ENCODE peak calls at places on chromosomes 1 and 21, in five cellular contexts. D is substantia nigra, A is HepG2, B is dorsolateral prefrontal cortex, Z is PC-3. H is an unnamed sample.

GRCh38 chr1:33110477-33110876 is 29.5 kb downstream of the AZIN2 start:
- DNase-seq in A (no peak), D (no peak), Z (no peak), B (no peak), H (no peak)

GRCh38 chr1:166875302-166875733 is 746 bp downstream of the TADA1 start:
- DNase-seq in B (no peak), Z (no peak), A (no peak), D (no peak), H (no peak)

GRCh38 chr1:154403300-154403943 is 1.7 kb upstream of the IL6R start:
- DNase-seq in Z (no peak), B (no peak), D (peak; percentile 28), A (no peak), H (no peak)

GRCh38 chr1:230125633-230126528 is 58.8 kb downstream of the GALNT2 start:
- DNase-seq in Z (peak; percentile 80), D (no peak), B (no peak), A (no peak), H (no peak)

GRCh38 chr1:207309775-207310273 is 11.7 kb upstream of the CD55 start:
- DNase-seq in A (peak; percentile 39), B (peak; percentile 9), Z (peak; percentile 93), D (no peak), H (no peak)

GRCh38 chr1:213122514-213122929 is 71.5 kb downstream of the RPS6KC1 start:
- DNase-seq in A (peak; percentile 48), B (no peak), Z (peak; percentile 89), D (no peak), H (no peak)

GRCh38 chr1:6502000-6502891 is 10.8 kb upstream of the PLEKHG5 start:
- DNase-seq in Z (no peak), B (no peak), A (no peak), D (peak; percentile 68), H (no peak)

GRCh38 chr1:108686609-108687313 is 5.3 kb upstream of the PRPF38B start:
- DNase-seq in B (peak; percentile 34), Z (no peak), D (no peak), A (peak; percentile 35), H (no peak)

GRCh38 chr21:43367296-43367695 is 59.6 kb downstream of the SIK1 start:
- DNase-seq in A (no peak), Z (no peak), B (peak; percentile 65), D (no peak), H (no peak)

GRCh38 chr1:244197851-244198375 is 146.8 kb downstream of the ZBTB18 start:
- DNase-seq in A (no peak), B (no peak), D (no peak), Z (peak; percentile 32), H (no peak)

GRCh38 chr1:56070601-56071000 is 508.8 kb downstream of the PLPP3 start:
- DNase-seq in D (no peak), B (no peak), A (no peak), Z (no peak), H (no peak)

GRCh38 chr1:222071313-222071886 is 329.5 kb upstream of the DUSP10 start:
- DNase-seq in B (no peak), Z (no peak), D (no peak), A (no peak), H (peak; percentile 8)

GRCh38 chr1:15290382-15290781 is 43.4 kb downstream of the FHAD1 start:
- DNase-seq in B (no peak), Z (no peak), D (no peak), A (no peak), H (no peak)

GRCh38 chr1:246492611-246493245 is 14.4 kb downstream of the SMYD3 start:
- DNase-seq in B (peak; percentile 82), A (peak; percentile 35), Z (peak; percentile 83), D (peak; percentile 42), H (peak; percentile 13)

GRCh38 chr1:46519209-46519608 is 29.6 kb downstream of the DMBX1 start:
- DNase-seq in D (no peak), Z (peak; percentile 58), A (no peak), B (no peak), H (no peak)

GRCh38 chr1:171801395-171801990 is 20.0 kb downstream of the METTL13 start:
- DNase-seq in B (peak; percentile 38), Z (peak; percentile 88), D (peak; percentile 7), A (peak; percentile 37), H (no peak)

GRCh38 chr1:25885602-25886001 is 10.1 kb upstream of the PAQR7 start:
- DNase-seq in A (no peak), B (no peak), Z (no peak), D (no peak), H (no peak)

GRCh38 chr1:18491168-18491567 is 10.4 kb downstream of the KLHDC7A start:
- DNase-seq in A (no peak), B (no peak), D (no peak), Z (no peak), H (no peak)
- H3K27ac ChIP-seq in A (no peak overlapping the region), B (no peak overlapping the region), D (no peak overlapping the region), Z (no peak overlapping the region), H (no peak overlapping the region)

DNA sequence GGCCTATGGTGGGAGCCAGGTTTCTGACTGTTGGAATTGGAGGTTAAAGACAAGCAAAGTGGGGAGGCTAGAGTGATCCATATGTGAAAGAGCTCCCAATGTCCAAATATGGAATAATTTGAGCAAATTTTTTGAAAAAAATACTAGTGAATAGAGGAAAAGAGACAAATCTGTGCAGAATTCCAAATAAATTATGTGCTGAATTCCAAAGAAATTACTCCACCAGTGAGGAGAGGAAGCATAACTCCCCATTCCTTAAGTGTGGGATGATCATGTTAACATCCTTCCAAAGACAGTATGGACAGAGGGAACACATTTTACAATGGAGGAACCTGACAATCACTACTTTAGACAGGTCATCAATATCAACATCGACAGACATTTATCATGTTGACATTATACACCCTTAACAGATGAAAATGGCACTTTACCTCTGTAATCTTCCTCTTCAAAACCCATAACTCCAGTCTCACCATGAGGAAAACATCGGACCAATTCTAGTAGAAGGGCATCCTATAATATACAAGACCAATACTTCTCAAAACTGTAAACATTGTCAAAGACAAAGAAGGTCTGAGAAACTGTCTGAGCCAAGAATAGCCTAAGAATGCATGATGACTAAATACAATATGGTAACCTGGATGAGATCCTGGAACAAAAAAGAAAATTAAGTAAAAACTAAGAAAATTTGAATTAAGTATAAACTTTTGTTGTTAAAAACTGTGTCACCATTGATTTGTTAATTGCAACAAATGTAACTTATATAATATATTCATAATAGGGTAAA is 71.5 kb upstream of the RGS4 start:
- DNase-seq in Z (no peak), A (no peak), D (no peak), B (no peak), H (no peak)
- H3K27ac ChIP-seq in Z (no peak overlapping the region), A (no peak overlapping the region), D (no peak overlapping the region), B (no peak overlapping the region), H (no peak overlapping the region)

DNA sequence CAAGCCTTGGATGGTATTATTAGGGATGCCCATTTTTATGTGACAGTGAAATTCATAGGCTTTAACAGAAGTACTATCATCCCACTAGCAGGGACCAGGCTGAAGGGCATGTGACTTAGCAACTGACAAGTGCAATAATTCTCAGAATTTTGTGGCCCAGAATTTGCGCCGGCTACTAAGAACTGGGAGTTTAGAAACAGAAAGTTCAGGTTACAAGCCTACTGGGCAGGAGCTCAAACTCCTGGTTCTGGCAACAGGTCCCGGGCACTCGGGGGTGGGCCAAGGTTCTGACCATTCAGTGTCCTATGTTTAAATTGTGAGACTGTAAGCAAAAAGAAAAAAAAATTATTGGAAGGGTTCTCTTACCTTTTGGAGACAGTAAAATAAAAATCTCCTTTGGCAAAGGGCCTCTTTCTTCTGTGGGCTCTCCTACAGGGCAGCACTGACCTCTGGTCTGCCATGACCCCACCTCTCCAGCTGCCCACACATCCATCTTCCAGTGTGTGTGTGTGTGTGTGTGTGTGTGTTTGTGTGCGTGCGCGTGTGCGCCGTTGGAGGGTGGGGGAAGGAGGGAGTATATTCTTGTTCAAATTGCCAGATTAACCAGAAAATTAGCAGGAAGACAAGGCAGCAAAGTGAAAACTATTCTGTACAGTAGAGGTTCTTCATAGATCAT is 26.1 kb downstream of the IRF2BP2 start:
- DNase-seq in A (no peak), B (no peak), Z (no peak), D (peak; percentile 25), H (no peak)
- H3K27ac ChIP-seq in A (no peak overlapping the region), B (peak overlapping the region; percentile 22), Z (no peak overlapping the region), D (peak overlapping the region; percentile 43), H (peak overlapping the region; percentile 86)

DNA sequence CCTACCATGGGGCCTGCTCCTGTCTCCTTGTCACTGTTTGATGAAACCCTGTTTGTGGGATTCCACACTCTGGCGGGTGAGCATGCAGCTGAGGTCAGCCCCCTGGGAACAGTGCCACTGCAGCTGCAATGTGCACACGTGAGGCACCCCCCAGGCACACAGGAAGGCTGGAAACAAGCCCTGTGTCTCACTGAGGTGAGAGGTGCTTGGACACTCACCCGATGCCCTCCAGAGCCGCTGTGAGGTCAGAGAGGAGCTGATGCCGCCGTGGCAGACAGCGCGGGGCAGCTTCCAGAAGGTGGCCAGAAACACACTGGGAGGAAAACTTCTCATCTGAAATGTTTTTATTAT is 49.7 kb downstream of the SLX9 start:
- DNase-seq in D (no peak), B (no peak), Z (no peak), A (peak; percentile 31), H (no peak)
- H3K27ac ChIP-seq in D (no peak overlapping the region), B (no peak overlapping the region), Z (no peak overlapping the region), A (no peak overlapping the region), H (no peak overlapping the region)

GRCh38 chr1:226987623-226988336 is 47.7 kb downstream of the COQ8A start:
- DNase-seq in Z (no peak), D (no peak), A (no peak), B (no peak), H (no peak)

GRCh38 chr1:226985239-226985838 is 45.2 kb downstream of the COQ8A start:
- DNase-seq in B (no peak), D (no peak), Z (no peak), A (no peak), H (no peak)

GRCh38 chr1:226985839-226986463 is 45.9 kb downstream of the COQ8A start:
- DNase-seq in A (no peak), B (peak; percentile 46), Z (no peak), D (no peak), H (no peak)

GRCh38 chr1:226987179-226987536 is 47.1 kb downstream of the COQ8A start:
- DNase-seq in D (no peak), A (no peak), Z (no peak), B (no peak), H (no peak)

GRCh38 chr1:226986496-226987178 is 46.5 kb downstream of the COQ8A start:
- DNase-seq in A (no peak), D (no peak), Z (no peak), B (no peak), H (no peak)
- H3K27ac ChIP-seq in A (no peak overlapping the region), D (peak overlapping the region; percentile 82), Z (no peak overlapping the region), B (peak overlapping the region; percentile 87), H (peak overlapping the region; percentile 71)

GRCh38 chr1:79845951-79846350 is 839.4 kb upstream of the ADGRL4 start:
- DNase-seq in A (no peak), D (no peak), B (no peak), Z (no peak), H (no peak)
- H3K27ac ChIP-seq in A (no peak overlapping the region), D (no peak overlapping the region), B (no peak overlapping the region), Z (no peak overlapping the region), H (no peak overlapping the region)

GRCh38 chr1:75083848-75084514 is 50.2 kb upstream of the LHX8 start:
- DNase-seq in Z (no peak), A (no peak), D (no peak), B (no peak), H (no peak)
- H3K27ac ChIP-seq in Z (no peak overlapping the region), A (no peak overlapping the region), D (no peak overlapping the region), B (no peak overlapping the region), H (no peak overlapping the region)

GRCh38 chr1:241531195-241532172 is 694 bp upstream of the KMO start:
- DNase-seq in Z (peak; percentile 97), D (no peak), B (no peak), A (peak; percentile 71), H (no peak)
- H3K27ac ChIP-seq in Z (peak overlapping the region; percentile 47), D (no peak overlapping the region), B (peak overlapping the region; percentile 29), A (no peak overlapping the region), H (peak overlapping the region; percentile 9)